ENCODE peak calls at places on chromosomes 5 and 9, in five cellular contexts. L is AML-193, K is NCI-H1092 treated with DMSO at 0.1 percent for 48 hours, A is head of caudate nucleus, T is ELR. E is an unnamed sample.

GRCh38 chr5:148957591-148958202 is 105.2 kb downstream of the SH3TC2 start:
- DNase-seq in L (peak), K (peak), A (peak), T (peak), E (no peak)

GRCh38 chr9:134781895-134782294 is 98.7 kb upstream of the FCN2 start:
- DNase-seq in L (no peak), K (no peak), A (no peak), T (no peak), E (no peak)

GRCh38 chr5:39896706-39897105 is 471.9 kb upstream of the DAB2 start:
- DNase-seq in L (no peak), K (no peak), A (no peak), T (no peak), E (no peak)

GRCh38 chr5:109409061-109409843 is 522 bp downstream of the PJA2 start:
- DNase-seq in L (peak), K (peak), A (peak), T (peak), E (peak)

GRCh38 chr5:14138608-14139540 is 4.3 kb upstream of the TRIO start:
- DNase-seq in L (no peak), K (no peak), A (no peak), T (no peak), E (peak)

GRCh38 chr9:68942790-68943189 is 71.1 kb downstream of the PRKACG start:
- DNase-seq in L (no peak), K (no peak), A (no peak), T (no peak), E (no peak)

GRCh38 chr9:69671904-69672827 is at the start of gene APBA1:
- DNase-seq in L (no peak), K (peak), A (peak), T (peak), E (peak)

GRCh38 chr5:144247131-144247530 is 76.5 kb downstream of the KCTD16 start:
- DNase-seq in L (no peak), K (peak), A (no peak), T (peak), E (no peak)

GRCh38 chr9:114318416-114318815 is 4.5 kb upstream of the ORM1 start:
- DNase-seq in L (no peak), K (no peak), A (peak), T (no peak), E (peak)

GRCh38 chr5:144068926-144069325 is 101.5 kb downstream of the YIPF5 start:
- DNase-seq in L (no peak), K (no peak), A (no peak), T (no peak), E (no peak)

GRCh38 chr5:144531191-144531590 is 360.5 kb downstream of the KCTD16 start:
- DNase-seq in L (no peak), K (no peak), A (no peak), T (no peak), E (no peak)

GRCh38 chr5:13704401-13704800 is 240.1 kb downstream of the DNAH5 start:
- DNase-seq in L (no peak), K (no peak), A (no peak), T (no peak), E (no peak)

GRCh38 chr9:133643362-133643755 is 7.2 kb downstream of the DBH start:
- DNase-seq in L (no peak), K (no peak), A (no peak), T (no peak), E (no peak)

GRCh38 chr5:175517824-175518450 is 39.6 kb downstream of the SFXN1 start:
- DNase-seq in L (no peak), K (no peak), A (peak), T (peak), E (no peak)

GRCh38 chr5:1322036-1322903 is 22.6 kb downstream of the CLPTM1L start:
- DNase-seq in L (no peak), K (no peak), A (no peak), T (no peak), E (peak)

GRCh38 chr5:43033845-43034590 is 6.1 kb downstream of the ANXA2R start:
- DNase-seq in L (no peak), K (no peak), A (no peak), T (no peak), E (no peak)

GRCh38 chr9:76866689-76867088 is 39.2 kb downstream of the PRUNE2 start:
- DNase-seq in L (no peak), K (no peak), A (no peak), T (peak), E (no peak)

GRCh38 chr5:163509288-163510040 is 4.0 kb downstream of the MAT2B start:
- DNase-seq in L (no peak), K (no peak), A (no peak), T (peak), E (peak)

GRCh38 chr5:127529904-127530682 is 12.7 kb downstream of the PRRC1 start:
- DNase-seq in L (no peak), K (no peak), A (no peak), T (no peak), E (no peak)

GRCh38 chr5:140340605-140341004 is 5.8 kb downstream of the HBEGF start:
- DNase-seq in L (peak), K (no peak), A (no peak), T (no peak), E (no peak)

GRCh38 chr5:40955313-40955712 is 46.0 kb downstream of the C7 start:
- DNase-seq in L (no peak), K (no peak), A (no peak), T (no peak), E (no peak)

GRCh38 chr9:88816141-88816540 is 175.1 kb upstream of the S1PR3 start:
- DNase-seq in L (no peak), K (no peak), A (no peak), T (peak), E (no peak)

GRCh38 chr5:96247097-96247675 is 185.9 kb downstream of the PCSK1 start:
- DNase-seq in L (no peak), K (no peak), A (no peak), T (no peak), E (peak)

GRCh38 chr5:116751684-116752083 is 177.1 kb upstream of the SEMA6A start:
- DNase-seq in L (no peak), K (no peak), A (no peak), T (no peak), E (no peak)

GRCh38 chr5:99019812-99020697 is 91.2 kb upstream of the CHD1 start:
- DNase-seq in L (peak), K (no peak), A (no peak), T (peak), E (no peak)

GRCh38 chr5:112784726-112785125 is 47.0 kb downstream of the APC start:
- DNase-seq in L (no peak), K (no peak), A (no peak), T (no peak), E (no peak)

GRCh38 chr9:127788337-127789011 is 2.6 kb downstream of the CDK9 start:
- DNase-seq in L (no peak), K (no peak), A (peak), T (no peak), E (peak)

GRCh38 chr9:115640887-115641286 is 512.7 kb upstream of the PAPPA start:
- DNase-seq in L (no peak), K (no peak), A (no peak), T (peak), E (no peak)

GRCh38 chr9:22124263-22125011 is 115.3 kb upstream of the CDKN2B start:
- DNase-seq in L (no peak), K (no peak), A (no peak), T (peak), E (no peak)

GRCh38 chr9:122084276-122084675 is 8.8 kb downstream of the TTLL11 start:
- DNase-seq in L (no peak), K (no peak), A (no peak), T (no peak), E (no peak)

GRCh38 chr9:87375397-87376073 is 122.1 kb upstream of the DAPK1 start:
- DNase-seq in L (no peak), K (no peak), A (no peak), T (no peak), E (no peak)

GRCh38 chr9:108676344-108676743 is 179.4 kb downstream of the ACTL7B start:
- DNase-seq in L (no peak), K (no peak), A (no peak), T (no peak), E (no peak)

GRCh38 chr5:8184455-8185063 is 315.6 kb downstream of the MTRR start:
- DNase-seq in L (peak), K (peak), A (peak), T (peak), E (no peak)

GRCh38 chr5:61082516-61083280 is 79.6 kb downstream of the SMIM15 start:
- DNase-seq in L (no peak), K (no peak), A (no peak), T (peak), E (no peak)

GRCh38 chr5:107968465-107968864 is 297.7 kb upstream of the EFNA5 start:
- DNase-seq in L (no peak), K (no peak), A (no peak), T (peak), E (no peak)

GRCh38 chr5:2741946-2742345 is 9.5 kb downstream of the IRX2 start:
- DNase-seq in L (no peak), K (no peak), A (no peak), T (no peak), E (no peak)

GRCh38 chr9:4615251-4615650 is 46.8 kb upstream of the PLPP6 start:
- DNase-seq in L (no peak), K (no peak), A (no peak), T (peak), E (peak)

E was measured in left lobe of liver.